ENCODE peak calls at places on chromosomes 12 and 14, in four cellular contexts. V, S, A and X are unnamed samples.

GRCh38 chr12:97556201-97556824 is 93.7 kb downstream of the RMST start:
- DNase-seq in V (peak), A (peak), S (no peak), X (peak)

GRCh38 chr14:85399196-85399595 is 130.7 kb upstream of the FLRT2 start:
- DNase-seq in V (no peak), A (no peak), S (no peak), X (no peak)

GRCh38 chr12:6469609-6470374 is 685 bp downstream of the VAMP1 start:
- DNase-seq in S (no peak), A (no peak), V (no peak), X (no peak)

GRCh38 chr12:121451931-121452330 is 52.0 kb downstream of the RNF34 start:
- DNase-seq in A (no peak), S (no peak), V (no peak), X (no peak)

GRCh38 chr12:12925383-12925782 is 26.6 kb downstream of the GPRC5D start:
- DNase-seq in A (no peak), S (no peak), V (no peak), X (no peak)

GRCh38 chr14:85517113-85517688 is 12.7 kb upstream of the FLRT2 start:
- DNase-seq in V (no peak), A (no peak), S (no peak), X (no peak)

GRCh38 chr14:80637726-80638619 is 303.6 kb downstream of the CEP128 start:
- DNase-seq in V (no peak), S (no peak), A (no peak), X (no peak)

GRCh38 chr14:104676694-104677505 is 12.5 kb upstream of the INF2 start:
- DNase-seq in A (peak), V (no peak), S (no peak), X (no peak)

GRCh38 chr12:115860619-115861018 is 416.9 kb downstream of the MED13L start:
- DNase-seq in V (no peak), S (no peak), A (no peak), X (no peak)

GRCh38 chr12:46770501-46771183 is 55.2 kb downstream of the SLC38A4 start:
- DNase-seq in A (peak), V (no peak), S (no peak), X (no peak)

GRCh38 chr12:1204581-1205121 is 213.6 kb downstream of the ERC1 start:
- DNase-seq in V (no peak), A (no peak), S (no peak), X (no peak)

GRCh38 chr14:103091041-103091882 is 3.3 kb upstream of the EXOC3L4 start:
- DNase-seq in A (no peak), S (no peak), V (peak), X (peak)

GRCh38 chr14:62179367-62180018 is 417.3 kb downstream of the SNAPC1 start:
- DNase-seq in V (peak), A (peak), S (peak), X (peak)

GRCh38 chr12:130633771-130634170 is 82.3 kb downstream of the RIMBP2 start:
- DNase-seq in S (no peak), V (peak), A (no peak), X (peak)

GRCh38 chr14:88559852-88560251 is 3.0 kb upstream of the ZC3H14 start:
- DNase-seq in A (peak), S (no peak), V (no peak), X (no peak)

GRCh38 chr14:64541261-64541970 is 875 bp downstream of the HSPA2 start:
- DNase-seq in A (no peak), V (no peak), S (no peak), X (no peak)

GRCh38 chr12:19025582-19025981 is 104.0 kb upstream of the PLEKHA5 start:
- DNase-seq in A (no peak), S (no peak), V (no peak), X (no peak)

GRCh38 chr12:105455250-105455649 is 124.8 kb downstream of the C12orf75 start:
- DNase-seq in S (no peak), V (no peak), A (no peak), X (peak)

GRCh38 chr12:80632835-80633234 is 74.6 kb upstream of the MYF6 start:
- DNase-seq in A (peak), S (no peak), V (no peak), X (no peak)

GRCh38 chr12:128909653-128910052 is 56.4 kb downstream of the GLT1D1 start:
- DNase-seq in S (no peak), A (no peak), V (no peak), X (no peak)

DNA sequence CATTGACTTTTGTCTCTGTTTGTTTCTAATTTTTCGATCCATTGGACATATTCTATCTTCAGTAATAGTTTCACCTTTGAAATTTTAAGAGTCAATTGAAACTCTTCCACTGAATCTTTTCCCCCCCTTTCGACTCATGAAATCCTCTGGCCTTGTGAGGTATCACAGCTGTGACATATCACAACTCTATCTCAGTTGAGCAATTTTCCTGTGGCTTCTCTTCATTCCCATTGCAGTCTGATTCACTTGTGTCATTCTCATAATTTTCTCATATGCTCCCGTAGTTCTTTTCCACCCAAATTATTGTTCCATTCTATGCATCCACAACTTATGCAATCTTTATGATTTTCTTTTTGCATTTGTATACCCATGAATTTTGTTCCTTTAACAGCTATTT is 261.6 kb downstream of the DACT1 start:
- DNase-seq in S (no peak), A (no peak), V (no peak), X (no peak)
- TF ChIP-seq POLR2AphosphoS5 in S (no peak), A (no peak), V (peak), X (no peak)

GRCh38 chr14:30005114-30005698 is 77.6 kb upstream of the PRKD1 start:
- DNase-seq in V (no peak), A (peak), S (no peak), X (peak)
- H3K4me3 ChIP-seq in V (no peak), A (no peak), S (no peak), X (no peak)

DNA sequence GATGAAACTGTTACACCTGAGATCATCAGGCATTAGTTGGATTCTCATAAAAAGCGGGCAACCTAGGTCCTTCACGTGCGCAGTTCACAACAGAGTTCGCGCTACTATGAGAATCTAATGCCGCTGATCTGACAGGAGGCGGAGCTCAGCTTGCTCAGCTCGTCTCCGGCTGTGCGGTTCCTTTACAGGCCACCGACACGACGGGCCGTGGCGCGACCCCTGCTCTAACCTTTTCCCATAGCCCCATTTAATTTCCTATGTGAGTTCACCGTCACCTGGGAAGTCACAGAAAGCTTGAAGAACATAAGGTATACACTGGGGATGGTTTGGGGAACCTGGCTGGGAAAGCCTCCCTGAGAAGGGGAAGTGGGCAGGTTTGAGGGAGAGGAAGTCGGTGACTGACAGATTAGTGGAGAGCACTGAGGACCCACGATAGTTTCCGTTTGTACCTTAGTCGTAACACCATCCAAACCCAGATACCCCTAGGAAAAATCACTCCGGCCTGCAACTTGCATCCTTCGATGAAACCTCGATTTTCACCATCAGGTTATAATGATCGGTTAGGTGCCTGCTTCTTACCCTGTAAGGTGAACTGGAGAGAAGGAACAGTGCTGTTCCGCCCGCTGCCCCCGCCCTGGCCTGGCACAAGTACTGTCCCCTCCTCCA is 2.8 kb upstream of the AAAS start:
- DNase-seq in A (no peak), S (no peak), V (peak), X (no peak)
- TF ChIP-seq POLR2AphosphoS5 in A (no peak), S (no peak), V (no peak), X (no peak)

GRCh38 chr14:37600880-37601741 is 5.7 kb downstream of the TTC6 start:
- DNase-seq in V (peak), S (no peak), A (no peak), X (no peak)

GRCh38 chr14:37599527-37600368 is 4.3 kb downstream of the TTC6 start:
- DNase-seq in S (no peak), A (no peak), V (no peak), X (no peak)

GRCh38 chr14:37598085-37598972 is 2.9 kb downstream of the TTC6 start:
- DNase-seq in S (no peak), V (peak), A (no peak), X (no peak)

GRCh38 chr14:37597538-37598084 is 2.2 kb downstream of the TTC6 start:
- DNase-seq in S (no peak), V (peak), A (no peak), X (no peak)

DNA sequence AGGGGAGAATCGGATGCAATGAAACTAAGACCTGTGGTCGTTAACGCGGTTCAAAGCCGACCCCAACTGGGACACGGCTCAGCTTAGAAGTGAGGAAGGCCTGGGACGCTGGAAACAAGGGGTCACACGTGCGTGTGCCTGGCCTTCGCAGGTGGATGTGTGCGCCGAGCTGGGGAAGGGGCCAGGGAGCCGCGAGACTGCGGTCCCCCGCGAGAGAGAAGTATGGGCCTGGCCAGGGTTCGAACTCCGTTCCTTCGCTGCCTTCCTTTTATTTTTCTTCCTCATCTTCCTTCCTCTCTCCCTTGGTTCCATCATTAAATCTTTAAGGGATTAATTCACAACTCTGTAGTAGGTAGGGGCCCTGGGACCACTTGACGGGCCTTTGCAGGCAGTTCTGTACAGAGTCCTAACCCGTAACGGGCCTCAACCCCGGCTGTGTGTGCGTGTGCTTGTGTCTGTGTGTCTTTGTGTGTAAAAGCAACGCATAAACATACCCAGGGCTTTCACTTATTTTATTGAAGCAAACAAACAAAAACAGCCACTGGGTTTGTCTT is 3.6 kb downstream of the TTC6 start:
- DNase-seq in S (no peak), A (no peak), V (no peak), X (no peak)
- H3K4me3 ChIP-seq in S (no peak), A (no peak), V (peak), X (peak)

GRCh38 chr12:122966743-122967058 is 438 bp upstream of the ABCB9 start:
- DNase-seq in A (no peak), V (no peak), S (no peak), X (no peak)

GRCh38 chr12:122965356-122965755 is 907 bp downstream of the ABCB9 start:
- DNase-seq in A (no peak), S (no peak), V (no peak), X (no peak)

GRCh38 chr12:122964439-122965257 is 1.6 kb downstream of the ABCB9 start:
- DNase-seq in V (no peak), A (peak), S (no peak), X (no peak)

GRCh38 chr12:122967151-122967550 is 888 bp upstream of the ABCB9 start:
- DNase-seq in S (no peak), V (no peak), A (no peak), X (no peak)

DNA sequence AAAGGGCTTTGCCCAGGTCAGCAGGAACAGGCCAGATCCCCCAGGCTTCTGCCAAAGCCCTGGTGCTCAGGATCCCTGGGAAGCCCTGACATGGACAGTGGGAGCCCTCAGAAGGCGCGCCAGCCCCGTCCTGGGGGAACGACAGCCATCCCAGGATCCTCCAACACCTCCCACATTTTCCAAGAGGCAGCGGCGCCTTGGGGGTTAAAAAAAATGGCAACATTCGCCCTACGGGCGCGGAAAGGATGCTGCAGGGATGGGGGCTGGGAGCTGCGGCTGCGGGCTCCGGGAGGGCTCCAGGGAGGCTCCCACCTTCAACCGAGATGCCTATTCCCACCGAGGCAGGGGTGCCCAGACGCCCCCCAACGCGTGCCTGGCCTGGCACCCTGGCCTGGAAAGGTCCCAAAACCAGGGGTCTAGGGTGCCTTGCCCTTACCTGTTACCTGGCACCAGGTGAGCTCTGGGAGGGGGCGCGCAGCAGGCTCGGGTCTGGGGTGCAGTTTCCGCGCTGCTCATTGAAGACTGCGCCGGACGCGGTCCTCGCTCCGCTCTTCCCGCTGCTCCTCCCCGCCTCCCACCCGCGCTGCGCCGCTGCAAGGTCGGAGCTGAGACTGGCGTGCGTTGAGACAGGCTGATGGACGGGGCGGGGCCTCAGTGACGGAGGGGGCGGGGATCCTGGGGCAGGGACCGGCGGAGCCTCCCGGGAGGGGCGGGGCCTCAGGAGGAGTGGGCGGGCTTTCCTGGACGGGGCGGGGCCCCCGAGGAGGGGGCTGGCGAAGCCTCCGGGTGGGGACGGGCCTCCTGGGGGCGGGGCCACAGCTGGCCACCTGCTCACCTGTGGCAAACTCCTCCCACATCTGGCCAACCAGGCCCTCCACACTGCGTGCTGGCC is at the start of gene ABCB9:
- DNase-seq in A (peak), S (peak), V (peak), X (peak)
- TF ChIP-seq POLR2AphosphoS5 in A (peak), S (peak), V (peak), X (peak)

GRCh38 chr12:107684990-107685359 is 624 bp upstream of the PWP1 start:
- DNase-seq in A (peak), V (no peak), S (peak), X (no peak)

GRCh38 chr12:107685360-107686248 is at the start of gene PWP1:
- DNase-seq in S (peak), A (peak), V (peak), X (peak)

GRCh38 chr12:107681836-107682820 is 3.5 kb upstream of the PWP1 start:
- DNase-seq in S (no peak), V (no peak), A (peak), X (no peak)

GRCh38 chr12:107681455-107681835 is 4.2 kb upstream of the PWP1 start:
- DNase-seq in V (no peak), A (no peak), S (no peak), X (no peak)

DNA sequence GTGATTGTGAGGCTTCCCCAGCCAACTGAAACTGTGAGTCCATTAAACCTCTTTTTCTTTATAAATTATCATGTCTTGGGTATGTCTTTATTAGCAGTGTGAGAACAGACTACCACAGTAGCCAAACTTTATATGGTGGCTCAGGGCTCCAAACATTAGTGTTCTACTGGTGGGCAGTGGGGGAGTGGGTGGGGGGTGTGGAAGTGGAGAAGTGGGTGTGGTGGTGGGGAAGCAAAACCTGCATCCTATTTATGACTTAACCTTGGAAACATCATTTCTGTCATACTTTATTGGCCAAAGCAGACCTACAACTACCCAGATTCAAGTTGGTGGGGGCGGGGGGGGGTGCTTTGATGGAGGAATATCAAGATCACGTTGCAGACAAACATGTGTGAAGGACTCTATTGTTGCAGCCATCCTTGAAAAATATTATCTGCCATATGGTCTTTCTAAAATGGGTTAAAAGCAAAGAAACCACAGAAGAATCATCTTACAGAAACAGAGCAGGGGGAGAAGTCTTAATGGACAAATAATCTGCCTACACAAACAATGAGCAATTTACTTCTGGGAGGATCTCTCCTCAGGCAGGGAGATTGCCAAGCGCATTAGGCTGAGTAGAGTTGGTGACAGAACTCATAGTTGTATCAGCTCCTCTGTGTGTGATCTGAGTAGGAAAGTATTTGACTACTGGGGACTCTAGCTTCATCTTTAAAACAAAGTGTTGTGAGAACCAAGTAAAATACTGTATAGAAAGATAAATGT is 1.4 kb upstream of the PWP1 start:
- DNase-seq in A (no peak), V (no peak), S (no peak), X (no peak)
- H3K4me3 ChIP-seq in A (no peak), V (no peak), S (peak), X (no peak)

GRCh38 chr12:62834406-62834805 is 100.5 kb downstream of the PPM1H start:
- DNase-seq in V (no peak), A (no peak), S (no peak), X (no peak)
- TF ChIP-seq POLR2AphosphoS5 in V (no peak), A (no peak), S (no peak), X (no peak)

DNA sequence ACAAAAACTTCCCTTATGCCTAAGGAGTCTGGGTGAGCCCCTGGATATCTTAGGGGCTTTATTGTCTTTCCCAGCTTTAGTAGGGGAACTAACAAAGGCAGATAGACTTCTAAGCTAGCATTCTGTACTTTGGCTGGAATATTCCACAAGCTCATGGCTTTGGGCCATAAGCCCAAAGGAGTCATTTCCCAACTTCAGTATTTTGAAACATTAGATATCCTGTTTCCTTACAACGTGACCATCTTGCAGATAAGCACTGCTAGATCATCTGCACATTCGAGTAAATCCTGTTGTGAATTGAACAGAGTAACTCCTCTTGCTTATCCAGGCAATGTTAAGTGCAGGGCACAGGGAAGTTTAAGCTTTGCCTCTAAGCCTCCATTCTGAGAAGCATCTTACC is 70.6 kb upstream of the ACTN1 start:
- DNase-seq in A (peak), V (no peak), S (no peak), X (no peak)
- H3K4me3 ChIP-seq in A (no peak), V (no peak), S (no peak), X (no peak)